ENCODE peak calls at places on chromosome 17, in five cellular contexts. I is effector memory CD4-positive, alpha-beta T cell; C is A549; U is fibroblast of mammary gland; N is heart right ventricle. L is an unnamed sample.

GRCh38 chr17:74172700-74173099 is 30.8 kb upstream of the RPL38 start:
- DNase-seq in N (no peak), U (no peak), C (no peak), I (no peak), L (no peak)

GRCh38 chr17:80262775-80263244 is 2.2 kb downstream of the RNF213 start:
- DNase-seq in U (no peak), N (no peak), C (no peak), I (no peak), L (no peak)

GRCh38 chr17:10243905-10244844 is 45.8 kb upstream of the GAS7 start:
- DNase-seq in I (no peak), C (peak; percentile 17), N (no peak), U (peak; percentile 89), L (peak; percentile 19)

GRCh38 chr17:19541445-19541844 is 7.8 kb downstream of the SLC47A1 start:
- DNase-seq in I (no peak), U (no peak), C (no peak), N (no peak), L (no peak)

GRCh38 chr17:79923974-79924638 is 84.9 kb upstream of the CBX4 start:
- DNase-seq in I (no peak), U (no peak), N (no peak), C (peak; percentile 77), L (no peak)

GRCh38 chr17:19304209-19304608 is 58.3 kb downstream of the B9D1 start:
- DNase-seq in U (peak; percentile 73), N (no peak), I (no peak), C (peak; percentile 31), L (no peak)

GRCh38 chr17:31536451-31536850 is 145.0 kb downstream of the RAB11FIP4 start:
- DNase-seq in N (no peak), U (no peak), I (no peak), C (no peak), L (no peak)

GRCh38 chr17:77457572-77458201 is 316.9 kb downstream of the SEC14L1 start:
- DNase-seq in N (no peak), U (no peak), I (no peak), C (no peak), L (no peak)

GRCh38 chr17:80861360-80861861 is 130.2 kb upstream of the CHMP6 start:
- DNase-seq in N (no peak), I (no peak), C (no peak), U (no peak), L (no peak)

GRCh38 chr17:51371732-51372151 is 111.4 kb downstream of the UTP18 start:
- DNase-seq in I (peak; percentile 19), C (peak; percentile 86), U (peak; percentile 37), N (no peak), L (no peak)

GRCh38 chr17:39622380-39623006 is 4.3 kb upstream of the PPP1R1B start:
- DNase-seq in C (peak; percentile 66), N (no peak), U (no peak), I (peak; percentile 16), L (no peak)

GRCh38 chr17:8204761-8205555 is 5.4 kb downstream of the AURKB start:
- DNase-seq in C (no peak), I (no peak), N (no peak), U (no peak), L (no peak)

GRCh38 chr17:21094298-21094704 is 32.5 kb upstream of the DHRS7B start:
- DNase-seq in U (no peak), N (no peak), I (no peak), C (peak; percentile 14), L (no peak)

GRCh38 chr17:48633266-48633816 is 7.2 kb upstream of the HOXB9 start:
- DNase-seq in U (no peak), C (no peak), N (no peak), I (no peak), L (no peak)

GRCh38 chr17:4329838-4330237 is 36.6 kb downstream of the UBE2G1 start:
- DNase-seq in I (no peak), C (peak; percentile 88), N (no peak), U (peak; percentile 99), L (no peak)

GRCh38 chr17:31197991-31198390 is 99.0 kb downstream of the OMG start:
- DNase-seq in I (no peak), C (no peak), N (no peak), U (peak; percentile 48), L (no peak)

GRCh38 chr17:34703533-34703932 is 124.2 kb downstream of the TMEM132E start:
- DNase-seq in N (peak; percentile 18), I (no peak), U (peak; percentile 27), C (peak; percentile 37), L (no peak)

GRCh38 chr17:28960256-28961106 is 9.2 kb upstream of the PHF12 start:
- DNase-seq in N (no peak), I (no peak), U (no peak), C (no peak), L (peak; percentile 15)

DNA sequence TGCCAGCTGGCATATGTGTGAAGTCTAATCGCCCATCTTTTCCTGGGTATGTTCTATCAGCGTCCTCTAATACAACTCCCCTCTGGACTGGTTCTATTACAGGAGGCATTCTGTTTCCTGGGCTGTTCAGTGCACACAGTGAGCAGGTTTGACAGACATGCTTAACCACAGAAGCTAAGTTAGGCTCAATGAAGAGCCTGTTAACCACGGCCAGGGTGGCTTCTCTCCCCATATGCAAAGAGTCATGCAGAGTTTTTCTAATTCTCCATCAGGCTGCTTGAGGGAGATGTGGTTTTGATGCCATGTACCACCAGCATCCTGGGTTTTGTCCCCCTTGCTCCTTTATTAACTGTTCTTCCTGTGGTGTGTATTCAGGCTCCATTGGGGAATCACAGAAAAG is 57.2 kb upstream of the ALOX12 start:
- DNase-seq in N (no peak), U (no peak), I (no peak), C (no peak), L (no peak)
- H3K4me3 ChIP-seq in N (no peak overlapping the region), U (no peak overlapping the region), I (no peak overlapping the region), C (no peak overlapping the region), L (no peak overlapping the region)

GRCh38 chr17:1998426-1998784 is 26.7 kb downstream of the RTN4RL1 start:
- DNase-seq in N (no peak), I (no peak), C (no peak), U (no peak), L (no peak)
- H3K4me3 ChIP-seq in N (peak overlapping the region; percentile 60), I (peak overlapping the region; percentile 29), C (peak overlapping the region; percentile 58), U (peak overlapping the region; percentile 15), L (peak overlapping the region; percentile 46)

DNA sequence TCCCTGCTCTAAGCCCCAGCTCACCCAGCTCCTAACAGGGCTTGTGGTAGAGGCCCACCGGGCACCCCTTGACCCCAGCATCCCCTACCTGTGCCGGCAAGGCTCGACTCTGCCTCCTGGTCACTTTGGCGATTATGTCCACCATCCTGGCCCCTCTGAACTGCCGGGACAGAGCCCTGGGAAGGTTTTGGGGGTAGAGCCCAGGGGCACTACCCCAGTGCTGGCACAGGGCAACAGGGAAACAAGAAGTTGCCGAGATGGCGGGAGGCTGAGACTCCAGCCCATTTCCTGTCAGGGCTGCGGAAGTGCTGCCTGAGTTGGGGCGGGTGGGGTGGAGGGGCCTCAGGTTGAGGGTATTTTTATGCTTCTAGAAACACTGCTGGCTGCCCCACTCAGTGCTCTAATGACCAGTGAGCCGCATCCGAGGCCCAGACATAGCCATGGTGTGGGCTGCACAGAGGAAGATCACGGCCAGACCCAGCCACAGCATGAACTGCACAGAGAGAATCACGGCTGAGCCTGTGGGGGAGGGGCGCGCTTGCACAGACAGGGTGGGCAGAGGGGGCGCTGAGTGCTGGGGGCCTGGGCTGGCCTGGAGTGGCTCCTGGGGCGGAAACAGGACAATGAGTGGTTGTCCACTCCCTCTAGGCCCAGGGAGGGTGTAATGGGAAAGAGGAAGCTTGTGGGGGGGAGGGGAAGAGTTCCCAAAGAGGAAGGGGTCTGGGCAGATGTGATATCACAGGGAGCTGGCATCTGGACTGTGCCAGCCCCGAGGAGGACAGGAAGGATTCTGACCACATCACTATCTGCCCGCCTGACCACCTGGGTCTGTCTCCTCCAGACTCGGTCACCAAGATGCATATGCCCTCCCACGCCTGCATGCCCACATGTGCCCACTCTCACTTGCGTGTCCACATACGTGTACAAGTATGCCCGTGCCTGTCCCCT is 22.3 kb downstream of the ARHGAP27 start:
- DNase-seq in N (no peak), U (no peak), I (peak; percentile 32), C (no peak), L (no peak)
- H3K4me3 ChIP-seq in N (peak overlapping the region; percentile 44), U (no peak overlapping the region), I (peak overlapping the region; percentile 90), C (no peak overlapping the region), L (peak overlapping the region; percentile 3)

DNA sequence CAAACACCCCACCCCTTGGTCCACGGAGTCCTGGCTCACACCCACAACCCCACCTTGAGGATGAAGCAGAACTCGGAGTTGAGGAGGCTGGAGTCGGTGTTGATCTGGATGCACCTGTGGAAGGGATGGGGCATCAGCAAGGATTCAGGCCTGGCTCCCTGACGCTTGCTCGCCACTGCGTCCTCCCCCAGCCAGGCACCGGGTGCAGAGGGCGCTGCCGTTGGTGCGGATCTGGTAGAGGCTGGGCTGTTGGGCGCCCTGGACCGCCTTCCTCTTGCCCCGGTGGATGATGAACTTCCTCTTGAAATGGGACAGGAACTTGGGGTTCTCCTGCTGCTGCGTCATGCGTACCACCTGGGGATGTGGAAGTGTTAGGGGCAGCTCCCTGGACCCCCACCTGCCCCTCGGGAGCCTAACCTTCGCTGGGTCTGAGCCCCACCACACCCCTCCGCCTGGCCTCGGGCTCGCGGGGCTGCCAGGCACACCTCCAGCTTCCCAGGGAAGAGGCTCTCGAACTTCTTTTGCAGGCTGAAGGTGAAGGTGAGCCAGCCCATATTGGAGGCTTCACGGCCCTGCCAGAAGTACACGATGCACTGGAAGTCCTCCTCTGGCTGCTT is 12.3 kb downstream of the FLII start:
- DNase-seq in U (no peak), I (no peak), C (no peak), N (no peak), L (no peak)
- H3K4me3 ChIP-seq in U (no peak overlapping the region), I (no peak overlapping the region), C (no peak overlapping the region), N (no peak overlapping the region), L (no peak overlapping the region)

GRCh38 chr17:64357191-64357981 is 33.3 kb downstream of the PECAM1 start:
- DNase-seq in U (peak; percentile 100), I (no peak), C (no peak), N (peak; percentile 58), L (no peak)
- H3K4me3 ChIP-seq in U (no peak overlapping the region), I (no peak overlapping the region), C (no peak overlapping the region), N (no peak overlapping the region), L (no peak overlapping the region)

GRCh38 chr17:55263565-55264272 is 1.0 kb upstream of the HLF start:
- DNase-seq in N (no peak), U (no peak), C (no peak), I (peak; percentile 5), L (no peak)

GRCh38 chr17:55266051-55266957 is 1.5 kb downstream of the HLF start:
- DNase-seq in N (no peak), U (no peak), I (peak; percentile 8), C (no peak), L (peak; percentile 63)

GRCh38 chr17:55264640-55265298 is at the start of gene HLF:
- DNase-seq in U (peak; percentile 58), N (peak; percentile 85), I (peak; percentile 60), C (peak; percentile 86), L (peak; percentile 86)

GRCh38 chr17:55265434-55266021 is 768 bp downstream of the HLF start:
- DNase-seq in I (peak; percentile 4), N (peak; percentile 34), U (no peak), C (no peak), L (peak; percentile 54)

GRCh38 chr17:55264273-55264639 is 504 bp upstream of the HLF start:
- DNase-seq in U (no peak), C (no peak), N (no peak), I (no peak), L (no peak)
- H3K4me3 ChIP-seq in U (no peak overlapping the region), C (peak overlapping the region; percentile 58), N (peak overlapping the region; percentile 71), I (peak overlapping the region; percentile 51), L (peak overlapping the region; percentile 31)

GRCh38 chr17:41813039-41813680 is 356 bp downstream of the FKBP10 start:
- DNase-seq in C (no peak), U (no peak), N (no peak), I (no peak), L (no peak)
- H3K4me3 ChIP-seq in C (peak overlapping the region; percentile 79), U (peak overlapping the region; percentile 76), N (peak overlapping the region; percentile 87), I (no peak overlapping the region), L (peak overlapping the region; percentile 86)